ENCODE peak calls at places on chromosomes 1 and 21, in seven cellular contexts. W, A, P, I, B, U and T are unnamed samples.

GRCh38 chr1:75482951-75483350 is 128.0 kb downstream of the SLC44A5 start:
- DNase-seq in B (no peak), P (no peak), W (no peak), A (no peak), U (no peak), I (no peak), T (no peak)

GRCh38 chr1:163797816-163798215 is 476.1 kb downstream of the NUF2 start:
- DNase-seq in B (no peak), A (no peak), U (no peak), P (no peak), I (no peak), W (no peak), T (no peak)

GRCh38 chr1:29703596-29703995 is 467.3 kb downstream of the PTPRU start:
- DNase-seq in B (no peak), I (peak; percentile 5), A (no peak), P (peak; percentile 47), U (no peak), W (no peak), T (no peak)

GRCh38 chr1:55679971-55680370 is 464.8 kb upstream of the USP24 start:
- DNase-seq in A (no peak), I (no peak), P (no peak), U (no peak), W (no peak), B (no peak), T (no peak)

GRCh38 chr21:44804762-44805161 is 3.1 kb upstream of the UBE2G2 start:
- DNase-seq in P (no peak), A (no peak), I (no peak), U (no peak), B (no peak), W (no peak), T (no peak)

GRCh38 chr1:226711976-226712778 is 26.9 kb downstream of the ITPKB start:
- DNase-seq in B (no peak), W (no peak), P (no peak), U (no peak), I (no peak), A (no peak), T (no peak)

GRCh38 chr1:56396524-56397067 is 182.8 kb downstream of the PLPP3 start:
- DNase-seq in I (peak; percentile 22), A (no peak), P (no peak), W (no peak), U (no peak), B (no peak), T (no peak)

GRCh38 chr1:7422966-7423365 is 348.1 kb upstream of the VAMP3 start:
- DNase-seq in B (peak; percentile 19), I (no peak), A (no peak), U (no peak), P (no peak), W (peak; percentile 58), T (peak; percentile 75)

GRCh38 chr1:56331892-56332567 is 247.3 kb downstream of the PLPP3 start:
- DNase-seq in I (no peak), W (no peak), P (peak; percentile 7), B (no peak), A (no peak), U (peak; percentile 57), T (no peak)

GRCh38 chr1:6515771-6516170 is 24.3 kb upstream of the PLEKHG5 start:
- DNase-seq in B (no peak), W (no peak), P (no peak), U (no peak), I (no peak), A (no peak), T (no peak)

GRCh38 chr1:32724678-32725594 is 22.4 kb upstream of the SYNC start:
- DNase-seq in U (no peak), W (no peak), A (no peak), P (no peak), I (peak; percentile 43), B (peak; percentile 64), T (no peak)

GRCh38 chr1:163914785-163915413 is 593.1 kb downstream of the NUF2 start:
- DNase-seq in P (no peak), W (no peak), B (no peak), I (no peak), U (no peak), A (no peak), T (no peak)

GRCh38 chr1:93394514-93394913 is 48.8 kb downstream of the DR1 start:
- DNase-seq in B (no peak), A (no peak), P (no peak), W (no peak), I (no peak), U (no peak), T (no peak)

GRCh38 chr1:101037316-101037715 is 11.7 kb upstream of the DPH5 start:
- DNase-seq in B (no peak), U (no peak), I (no peak), W (no peak), P (no peak), A (no peak), T (no peak)

GRCh38 chr1:101382135-101382534 is 145.3 kb downstream of the S1PR1 start:
- DNase-seq in I (no peak), U (no peak), A (no peak), B (no peak), P (no peak), W (no peak), T (no peak)

GRCh38 chr1:15033264-15033663 is 120.3 kb upstream of the TMEM51 start:
- DNase-seq in W (no peak), P (no peak), U (no peak), B (no peak), I (no peak), A (no peak), T (no peak)

GRCh38 chr21:20882462-20883415 is 115.5 kb upstream of the NCAM2 start:
- DNase-seq in A (no peak), P (peak; percentile 36), I (peak; percentile 22), U (no peak), W (no peak), B (no peak), T (no peak)

GRCh38 chr1:179369751-179370341 is 4.1 kb downstream of the AXDND1 start:
- DNase-seq in U (peak; percentile 33), B (no peak), W (no peak), A (no peak), I (no peak), P (peak; percentile 49), T (peak; percentile 42)

GRCh38 chr1:224357626-224358124 is 996 bp downstream of the CNIH4 start:
- DNase-seq in W (no peak), B (no peak), U (no peak), I (no peak), P (peak; percentile 25), A (no peak), T (no peak)
- TF ChIP-seq POLR2A in W (no peak), B (no peak), U (no peak), I (no peak), P (no peak), A (no peak), T (no peak)

DNA sequence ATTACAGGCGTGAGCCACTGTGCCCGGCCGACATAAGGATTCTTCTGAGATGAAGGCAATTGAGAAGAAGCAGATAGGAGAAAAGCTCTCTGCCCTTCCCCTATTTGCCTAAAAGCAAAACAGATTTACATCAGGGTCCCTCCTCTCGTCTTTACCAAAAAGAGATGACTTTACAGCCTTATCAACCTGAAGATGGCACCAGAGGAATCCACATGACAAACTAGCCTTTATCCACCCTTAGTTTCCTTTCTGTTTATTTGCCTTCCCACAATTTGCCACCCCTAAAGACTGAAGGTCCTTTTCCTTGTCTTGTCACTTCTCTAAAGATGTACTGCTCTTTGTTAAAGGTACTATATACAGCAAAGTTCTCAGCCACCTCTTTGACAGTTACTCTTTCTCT is 70.7 kb upstream of the KRTAP19-8 start:
- DNase-seq in I (no peak), W (no peak), A (no peak), U (no peak), B (no peak), P (no peak), T (no peak)
- TF ChIP-seq CTCF in I (no peak), W (no peak), A (no peak), U (peak; percentile 56), B (no peak), P (no peak), T (no peak)

DNA sequence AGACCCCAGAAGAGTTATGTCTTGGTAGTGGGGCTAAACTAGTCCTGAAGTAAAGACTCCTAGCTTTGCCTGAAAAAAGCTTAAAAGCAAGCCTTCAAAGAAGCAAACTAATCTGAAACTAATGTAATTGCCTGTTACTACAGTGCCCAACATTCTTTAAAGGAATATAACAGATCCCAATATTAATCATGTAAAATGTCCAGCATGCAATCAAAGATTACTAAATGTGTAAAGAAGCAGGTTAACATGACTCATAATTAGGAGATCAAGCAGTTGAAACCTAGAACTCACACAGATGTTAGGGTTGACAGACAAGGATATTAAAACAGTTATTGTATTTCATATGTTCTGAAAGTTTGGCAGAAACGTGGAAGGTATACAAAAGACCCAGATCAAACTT is 17.8 kb downstream of the DYRK1A start:
- DNase-seq in A (no peak), B (no peak), P (no peak), I (no peak), W (no peak), U (no peak), T (no peak)
- H3K4me3 ChIP-seq in A (no peak overlapping the region), B (no peak overlapping the region), P (no peak overlapping the region), I (no peak overlapping the region), W (no peak overlapping the region), U (no peak overlapping the region), T (no peak overlapping the region)

GRCh38 chr1:109218516-109218915 is 4.8 kb downstream of the SARS1 start:
- DNase-seq in B (peak; percentile 66), P (no peak), I (peak; percentile 25), W (no peak), U (no peak), A (no peak), T (no peak)

GRCh38 chr1:109213824-109214693 is at the start of gene SARS1:
- DNase-seq in U (peak; percentile 62), I (peak; percentile 87), W (peak; percentile 89), P (peak; percentile 90), B (peak; percentile 93), A (no peak), T (peak; percentile 77)

GRCh38 chr1:109216662-109217061 is 2.9 kb downstream of the SARS1 start:
- DNase-seq in U (no peak), A (no peak), W (no peak), I (no peak), B (no peak), P (no peak), T (no peak)

GRCh38 chr1:109213345-109213823 is 334 bp upstream of the SARS1 start:
- DNase-seq in B (no peak), U (no peak), W (no peak), A (no peak), P (no peak), I (no peak), T (no peak)

DNA sequence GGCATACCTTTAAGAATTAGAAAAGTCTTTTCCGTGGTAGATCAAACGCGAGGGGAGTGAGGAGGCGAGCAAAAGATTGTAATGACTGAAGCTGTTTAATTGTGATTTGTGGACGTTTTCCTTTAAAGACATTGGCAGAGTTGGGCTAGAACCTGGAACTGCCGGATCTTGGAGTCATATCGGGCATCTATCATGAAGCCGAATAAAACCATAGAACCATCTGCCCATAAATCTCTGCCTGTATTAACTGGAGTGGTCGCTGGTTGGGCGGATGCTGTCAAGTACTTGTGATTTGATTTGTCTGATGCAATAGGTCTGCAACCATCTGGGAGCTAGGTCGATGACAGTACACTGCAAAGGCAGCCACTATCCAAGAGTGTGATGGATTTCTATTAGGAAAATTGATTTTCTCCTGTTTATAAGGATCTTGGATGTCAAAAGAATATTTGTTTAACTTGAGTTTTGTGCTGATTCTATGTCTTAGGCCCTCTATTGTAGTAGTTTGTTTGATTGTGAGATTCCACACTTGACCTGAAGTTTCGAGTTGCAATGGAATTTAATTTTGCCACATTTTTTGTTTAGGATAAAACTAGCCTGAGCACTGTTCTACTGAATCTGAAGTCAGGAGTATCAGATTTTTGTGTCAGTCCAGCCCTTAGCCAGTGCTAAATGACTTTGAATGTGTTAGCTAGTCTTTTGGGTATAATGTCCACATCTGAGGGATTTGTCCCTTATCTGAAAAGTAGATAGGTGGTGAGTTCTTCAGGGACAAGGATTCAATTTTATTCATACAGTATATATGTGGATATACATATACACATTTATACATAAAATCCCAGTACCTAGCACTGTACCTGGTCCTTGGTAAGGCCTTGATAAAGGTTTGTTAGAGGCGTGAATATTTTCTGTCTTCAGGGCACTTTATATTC is 1.2 kb downstream of the SARS1 start:
- DNase-seq in U (peak; percentile 25), P (peak; percentile 63), B (no peak), I (peak; percentile 54), A (no peak), W (no peak), T (peak; percentile 47)
- TF ChIP-seq POLR2A in U (no peak), P (no peak), B (no peak), I (no peak), A (peak; percentile 6), W (no peak), T (no peak)